ENCODE peak calls at places on chromosome 3, in four cellular contexts. Q, M, H and S are unnamed samples.

GRCh38 chr3:152488449-152488848 is 219.7 kb downstream of the MBNL1 start:
- DNase-seq in M (no peak), H (no peak), Q (no peak), S (no peak)

GRCh38 chr3:197149528-197149927 is 119.9 kb upstream of the MELTF start:
- DNase-seq in H (no peak), Q (no peak), M (no peak), S (no peak)

GRCh38 chr3:59981377-59981776 is 931.6 kb upstream of the CFAP20DC start:
- DNase-seq in M (no peak), Q (no peak), H (no peak), S (no peak)

GRCh38 chr3:3101660-3102458 is 8.3 kb downstream of the IL5RA start:
- DNase-seq in Q (no peak), H (no peak), M (no peak), S (no peak)

GRCh38 chr3:62405117-62405516 is 31.8 kb upstream of the FEZF2 start:
- DNase-seq in M (no peak), H (no peak), Q (no peak), S (no peak)

GRCh38 chr3:196016485-196016884 is 65.4 kb downstream of the TFRC start:
- DNase-seq in Q (peak), H (no peak), M (no peak), S (no peak)

GRCh38 chr3:141994856-141995255 is 118.4 kb downstream of the ATP1B3 start:
- DNase-seq in Q (no peak), H (no peak), M (no peak), S (no peak)

GRCh38 chr3:156551261-156551660 is 3.7 kb downstream of the SSR3 start:
- DNase-seq in H (no peak), Q (no peak), M (no peak), S (no peak)

GRCh38 chr3:138879541-138880380 is 45.0 kb upstream of the PIK3CB start:
- DNase-seq in H (no peak), Q (no peak), M (no peak), S (no peak)

GRCh38 chr3:67620869-67621268 is 33.5 kb downstream of the SUCLG2 start:
- DNase-seq in M (no peak), H (no peak), Q (no peak), S (no peak)